ENCODE peak calls at places on chromosomes 12 and 14, in nine cellular contexts. O is dorsolateral prefrontal cortex, S is ovary, W is AG04449, H is A673, D is A549, J is foreskin fibroblast, N is mesothelial cell of epicardium, Z is neural crest cell. B is an unnamed sample.

GRCh38 chr12:78683031-78683430 is 181.5 kb upstream of the SYT1 start:
- DNase-seq in O (no peak), D (no peak), H (no peak), W (no peak), N (no peak), J (no peak), S (no peak), Z (no peak), B (no peak)

GRCh38 chr14:63404906-63405305 is 86.2 kb upstream of the GPHB5 start:
- DNase-seq in S (no peak), W (no peak), O (no peak), H (no peak), Z (no peak), J (no peak), N (no peak), D (no peak), B (no peak)

GRCh38 chr12:124359671-124360581 is 65.0 kb downstream of the RFLNA start:
- DNase-seq in J (no peak), H (no peak), O (peak), Z (no peak), D (no peak), W (no peak), N (peak), S (peak), B (no peak)

GRCh38 chr14:33592298-33592697 is 358.6 kb downstream of the EGLN3 start:
- DNase-seq in Z (no peak), J (peak), O (no peak), N (no peak), H (no peak), D (no peak), S (no peak), W (no peak), B (no peak)

GRCh38 chr12:130147875-130148596 is 14.2 kb upstream of the FZD10 start:
- DNase-seq in Z (no peak), J (no peak), H (no peak), O (no peak), S (no peak), N (no peak), W (no peak), D (no peak), B (no peak)

GRCh38 chr14:69358233-69358963 is 39.7 kb downstream of the ERH start:
- DNase-seq in Z (no peak), H (no peak), W (no peak), O (no peak), J (no peak), N (no peak), S (no peak), D (no peak), B (no peak)

GRCh38 chr12:30753761-30754382 is 879 bp downstream of the CAPRIN2 start:
- DNase-seq in S (no peak), Z (no peak), H (peak), J (peak), W (no peak), N (no peak), D (no peak), O (no peak), B (no peak)

GRCh38 chr14:64761441-64762043 is 57.3 kb downstream of the PLEKHG3 start:
- DNase-seq in Z (no peak), W (no peak), N (no peak), O (no peak), D (peak), J (peak), H (no peak), S (peak), B (no peak)

GRCh38 chr12:42810006-42810405 is 220.5 kb upstream of the PRICKLE1 start:
- DNase-seq in Z (no peak), D (no peak), J (no peak), W (no peak), O (no peak), S (no peak), N (no peak), H (no peak), B (no peak)

GRCh38 chr14:74980398-74980745 is 22.3 kb upstream of the EIF2B2 start:
- DNase-seq in O (no peak), D (no peak), S (no peak), Z (no peak), W (no peak), J (no peak), N (no peak), H (peak), B (no peak)

GRCh38 chr14:89171168-89171567 is 245.9 kb downstream of the FOXN3 start:
- DNase-seq in D (no peak), W (no peak), Z (no peak), O (no peak), S (no peak), J (peak), N (no peak), H (no peak), B (no peak)

GRCh38 chr12:51216652-51217051 is 1.2 kb downstream of the POU6F1 start:
- DNase-seq in W (no peak), H (no peak), N (no peak), S (no peak), J (no peak), O (no peak), D (no peak), Z (no peak), B (no peak)

GRCh38 chr14:95431199-95432145 is 85.0 kb downstream of the SYNE3 start:
- DNase-seq in S (no peak), J (peak), H (peak), D (peak), W (no peak), N (no peak), O (no peak), Z (peak), B (no peak)

GRCh38 chr14:61925732-61926445 is 163.7 kb downstream of the SNAPC1 start:
- DNase-seq in H (no peak), Z (no peak), O (no peak), S (no peak), W (peak), D (no peak), J (peak), N (no peak), B (no peak)

GRCh38 chr12:123576611-123577010 is 7.7 kb upstream of the TMED2 start:
- DNase-seq in W (no peak), N (no peak), O (no peak), S (no peak), Z (no peak), D (no peak), H (no peak), J (peak), B (no peak)

GRCh38 chr12:94779520-94779919 is 129.2 kb upstream of the TMCC3 start:
- DNase-seq in H (no peak), N (no peak), W (peak), Z (no peak), O (no peak), J (peak), S (no peak), D (no peak), B (no peak)

GRCh38 chr12:76489737-76490136 is 69.8 kb downstream of the OSBPL8 start:
- DNase-seq in O (no peak), Z (no peak), H (no peak), N (no peak), W (no peak), S (no peak), J (peak), D (no peak), B (no peak)

GRCh38 chr14:49105512-49105911 is 480.7 kb downstream of the RPS29 start:
- DNase-seq in D (no peak), N (no peak), Z (no peak), H (no peak), W (no peak), S (no peak), J (no peak), O (no peak), B (no peak)

GRCh38 chr12:116194935-116195431 is 82.5 kb downstream of the MED13L start:
- DNase-seq in D (no peak), W (no peak), O (no peak), S (no peak), Z (no peak), H (no peak), J (no peak), N (no peak), B (no peak)

GRCh38 chr14:76904740-76905569 is 78.7 kb downstream of the LRRC74A start:
- DNase-seq in S (no peak), D (peak), J (peak), O (no peak), W (peak), Z (no peak), N (peak), H (peak), B (peak)

GRCh38 chr12:19848426-19848825 is 409.1 kb downstream of the AEBP2 start:
- DNase-seq in W (no peak), S (no peak), Z (no peak), J (no peak), N (no peak), O (no peak), D (no peak), H (peak), B (no peak)

GRCh38 chr12:78820946-78821345 is 43.6 kb upstream of the SYT1 start:
- DNase-seq in J (no peak), N (no peak), H (no peak), W (no peak), S (no peak), O (no peak), D (no peak), Z (no peak), B (no peak)

GRCh38 chr12:94304566-94305061 is 155.1 kb downstream of the CEP83 start:
- DNase-seq in H (no peak), W (peak), J (peak), N (no peak), O (no peak), D (no peak), S (no peak), Z (no peak), B (no peak)

GRCh38 chr14:24609667-24610344 is at the start of gene GZMH:
- DNase-seq in S (no peak), W (no peak), O (no peak), J (no peak), Z (no peak), H (no peak), N (no peak), D (no peak), B (no peak)

GRCh38 chr14:96894966-96895365 is 97.8 kb downstream of the VRK1 start:
- DNase-seq in D (no peak), J (peak), O (no peak), N (no peak), S (no peak), H (no peak), Z (no peak), W (no peak), B (no peak)

GRCh38 chr12:88063375-88063774 is 34.2 kb upstream of the C12orf50 start:
- DNase-seq in N (no peak), S (no peak), O (no peak), Z (no peak), D (no peak), W (no peak), H (peak), J (no peak), B (no peak)

GRCh38 chr12:81502912-81503695 is 256.0 kb downstream of the PPFIA2 start:
- DNase-seq in Z (no peak), D (no peak), H (no peak), O (no peak), W (no peak), N (no peak), S (no peak), J (peak), B (no peak)

GRCh38 chr14:105087308-105087962 is 22.2 kb upstream of the GPR132 start:
- DNase-seq in D (peak), J (peak), Z (no peak), W (no peak), S (peak), H (peak), N (no peak), O (peak), B (no peak)

GRCh38 chr12:51814311-51815088 is 34.0 kb downstream of the FIGNL2 start:
- DNase-seq in S (peak), Z (peak), D (peak), W (no peak), O (no peak), H (peak), N (peak), J (peak), B (peak)

GRCh38 chr14:86124328-86124727 is 594.4 kb downstream of the FLRT2 start:
- DNase-seq in H (no peak), S (no peak), J (no peak), N (no peak), Z (no peak), W (no peak), O (no peak), D (no peak), B (no peak)

GRCh38 chr14:95305145-95305544 is 14.6 kb downstream of the CLMN start:
- DNase-seq in Z (no peak), N (no peak), D (no peak), W (no peak), J (no peak), H (no peak), S (no peak), O (no peak), B (no peak)

GRCh38 chr12:60100852-60101251 is 505.0 kb downstream of the SLC16A7 start:
- DNase-seq in O (no peak), J (no peak), Z (no peak), S (no peak), H (no peak), D (no peak), W (no peak), N (no peak), B (no peak)

GRCh38 chr12:60107992-60108391 is 512.2 kb downstream of the SLC16A7 start:
- DNase-seq in D (no peak), S (no peak), N (no peak), O (no peak), H (no peak), J (no peak), Z (no peak), W (no peak), B (no peak)

GRCh38 chr12:60112063-60112462 is 516.2 kb downstream of the SLC16A7 start:
- DNase-seq in Z (no peak), N (no peak), D (no peak), S (no peak), H (no peak), W (no peak), J (no peak), O (no peak), B (no peak)

GRCh38 chr12:60101715-60102114 is 505.9 kb downstream of the SLC16A7 start:
- DNase-seq in D (no peak), N (no peak), Z (no peak), W (peak), O (no peak), S (no peak), J (peak), H (no peak), B (no peak)

DNA sequence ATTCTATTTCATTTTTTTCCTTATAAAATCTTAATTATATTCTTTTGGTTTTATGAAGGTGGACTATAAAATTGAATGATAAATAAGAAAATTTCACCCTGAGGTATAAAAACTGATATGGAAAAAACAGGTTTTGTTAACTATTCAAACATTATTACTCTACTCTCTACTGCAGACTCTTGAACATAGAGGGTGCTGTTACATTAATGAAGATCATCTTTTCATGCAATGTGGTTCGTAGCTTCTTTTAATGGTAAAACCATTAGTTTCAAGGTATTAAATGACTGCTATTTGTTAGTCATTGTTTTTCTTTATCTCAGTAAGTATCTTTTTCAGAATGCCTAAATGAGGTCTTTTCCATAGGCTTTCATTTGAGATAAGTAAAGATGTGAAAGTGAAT is 510.4 kb downstream of the SLC16A7 start:
- DNase-seq in S (no peak), Z (no peak), H (no peak), D (no peak), O (no peak), J (peak), W (no peak), N (no peak), B (no peak)
- TF ChIP-seq CTCF in S (no peak), Z (peak), H (no peak), D (peak), O (no peak), J (peak), W (peak), N (no peak), B (no peak)

GRCh38 chr12:65403188-65403587 is 124.7 kb downstream of the MSRB3 start:
- DNase-seq in O (no peak), Z (no peak), N (no peak), D (no peak), H (no peak), W (no peak), S (no peak), J (no peak), B (no peak)
- TF ChIP-seq CTCF in O (no peak), Z (no peak), N (no peak), D (no peak), H (no peak), W (no peak), S (no peak), J (no peak), B (no peak)

DNA sequence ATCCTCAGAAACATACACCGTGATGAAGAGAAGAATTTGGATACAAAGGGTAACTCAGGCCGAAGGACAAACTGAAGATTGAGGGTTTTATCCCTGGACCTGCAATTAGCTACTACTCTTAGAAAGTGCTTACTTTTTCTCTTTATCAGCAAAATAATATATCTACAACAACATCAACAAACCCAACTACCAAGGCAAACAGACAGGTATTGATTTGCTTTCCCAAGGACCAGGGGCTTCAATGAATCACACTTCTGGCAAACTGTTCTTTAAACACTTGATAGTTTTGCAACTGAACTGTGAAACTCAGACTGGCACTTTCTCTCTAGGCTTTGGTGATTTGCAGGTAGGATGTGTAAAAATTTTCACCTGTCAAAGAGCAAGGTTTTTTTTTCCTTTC is 247.5 kb downstream of the SEC23A start:
- DNase-seq in J (no peak), Z (no peak), H (no peak), S (no peak), D (no peak), W (no peak), N (no peak), O (no peak), B (no peak)
- TF ChIP-seq CTCF in J (no peak), Z (no peak), H (no peak), S (no peak), D (no peak), W (no peak), N (no peak), O (no peak), B (no peak)

GRCh38 chr14:38056270-38056669 is 151.4 kb upstream of the SSTR1 start:
- DNase-seq in D (no peak), W (no peak), N (no peak), H (peak), O (no peak), J (no peak), S (no peak), Z (no peak), B (no peak)
- TF ChIP-seq CTCF in D (no peak), W (no peak), N (no peak), H (no peak), O (no peak), J (no peak), S (no peak), Z (no peak), B (no peak)

DNA sequence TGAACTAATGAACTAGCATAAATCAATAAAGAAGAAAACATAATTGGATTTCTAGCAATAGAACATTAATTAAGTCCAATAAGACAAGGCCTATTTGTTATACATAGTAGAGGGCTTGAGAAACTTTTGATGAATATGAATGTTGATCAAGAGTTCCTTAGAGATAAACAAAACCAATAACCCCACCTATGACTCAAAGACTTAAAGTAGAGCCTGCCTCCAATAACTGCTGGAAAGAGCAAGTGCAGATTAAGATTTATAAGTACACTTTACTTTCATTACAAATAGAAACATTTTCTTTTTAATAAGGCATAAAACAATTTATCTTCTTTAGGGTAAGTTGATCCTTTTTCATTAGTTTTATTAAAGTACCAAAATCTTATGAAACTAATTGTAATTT is 185.7 kb downstream of the SRGAP1 start:
- DNase-seq in H (no peak), J (no peak), Z (no peak), O (no peak), S (no peak), W (no peak), D (no peak), N (no peak), B (no peak)
- TF ChIP-seq CTCF in H (no peak), J (no peak), Z (no peak), O (no peak), S (no peak), W (no peak), D (no peak), N (no peak), B (no peak)

GRCh38 chr14:21915814-21916213 is 242.2 kb upstream of the OR4E1 start:
- DNase-seq in W (no peak), S (no peak), N (no peak), H (no peak), J (no peak), O (no peak), D (no peak), Z (no peak), B (no peak)

GRCh38 chr14:21911877-21912276 is 238.3 kb upstream of the OR4E1 start:
- DNase-seq in W (no peak), Z (no peak), D (no peak), O (no peak), J (no peak), H (no peak), S (no peak), N (no peak), B (no peak)

GRCh38 chr14:21917699-21918436 is 244.2 kb upstream of the OR4E1 start:
- DNase-seq in D (peak), N (no peak), H (peak), W (no peak), S (no peak), J (peak), Z (peak), O (peak), B (no peak)

GRCh38 chr14:21910260-21910659 is 236.6 kb upstream of the OR4E1 start:
- DNase-seq in J (no peak), S (no peak), H (no peak), Z (no peak), N (no peak), D (no peak), W (no peak), O (no peak), B (no peak)

DNA sequence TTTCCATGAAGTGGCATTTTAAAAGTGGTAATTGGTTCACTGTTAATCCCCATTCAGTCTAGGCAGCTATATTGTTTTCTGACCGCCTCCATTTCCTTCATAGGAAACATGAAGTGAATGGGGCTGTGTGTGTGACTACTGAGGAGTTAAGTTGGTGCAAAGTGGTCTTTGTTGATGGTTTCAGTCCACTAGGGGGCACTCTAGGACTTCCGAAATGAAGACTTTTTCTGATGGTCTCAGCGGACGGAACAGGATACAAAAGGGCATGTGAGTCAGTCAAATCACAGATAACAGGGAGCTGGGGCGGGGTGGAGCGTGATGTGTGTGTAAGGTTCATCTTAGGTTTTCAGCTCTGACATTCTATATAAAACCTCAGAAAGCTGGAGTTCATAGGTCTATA is 240.1 kb upstream of the OR4E1 start:
- DNase-seq in H (peak), S (no peak), N (no peak), O (no peak), J (peak), Z (peak), D (peak), W (no peak), B (peak)
- TF ChIP-seq CTCF in H (peak), S (no peak), N (peak), O (peak), J (peak), Z (peak), D (peak), W (peak), B (peak)

B was measured in CD14-positive monocyte.